ENCODE peak calls at places on chromosomes 6 and 20, in eight cellular contexts. X is pancreas, M is choroid plexus epithelial cell, C is fibroblast of pulmonary artery, U is AG10803, G is uterus, Q is BJ, I is tibial artery. W is an unnamed sample.

GRCh38 chr6:36793296-36793912 is 45.8 kb downstream of the CPNE5 start:
- DNase-seq in X (no peak), M (no peak), C (no peak), U (no peak), G (no peak), Q (no peak), I (no peak), W (no peak)

GRCh38 chr6:38353310-38354032 is 286.3 kb downstream of the BTBD9 start:
- DNase-seq in X (no peak), M (no peak), C (no peak), U (peak), G (no peak), Q (no peak), I (no peak), W (no peak)

GRCh38 chr6:89323461-89324098 is 8.5 kb upstream of the GABRR2 start:
- DNase-seq in X (no peak), M (peak), C (peak), U (no peak), G (no peak), Q (no peak), I (no peak), W (no peak)

GRCh38 chr6:133240511-133241087 is 558 bp upstream of the EYA4 start:
- DNase-seq in X (no peak), M (peak), C (no peak), U (no peak), G (no peak), Q (no peak), I (no peak), W (no peak)

GRCh38 chr20:49318430-49319203 is 40.8 kb upstream of the ZNFX1 start:
- DNase-seq in X (no peak), M (no peak), C (no peak), U (no peak), G (no peak), Q (no peak), I (no peak), W (no peak)

GRCh38 chr20:5612476-5613291 is 137.5 kb upstream of the SHLD1 start:
- DNase-seq in X (no peak), M (no peak), C (peak), U (peak), G (no peak), Q (no peak), I (no peak), W (no peak)

GRCh38 chr20:10436053-10436699 is 1.1 kb downstream of the SLX4IP start:
- DNase-seq in X (no peak), M (no peak), C (no peak), U (no peak), G (no peak), Q (no peak), I (no peak), W (no peak)

GRCh38 chr6:148915889-148916288 is 169.1 kb downstream of the UST start:
- DNase-seq in X (no peak), M (no peak), C (no peak), U (no peak), G (no peak), Q (no peak), I (no peak), W (no peak)

GRCh38 chr6:47440722-47441121 is 36.9 kb upstream of the CD2AP start:
- DNase-seq in X (no peak), M (no peak), C (no peak), U (no peak), G (no peak), Q (no peak), I (no peak), W (no peak)

GRCh38 chr20:46951405-46951804 is 56.8 kb downstream of the EYA2 start:
- DNase-seq in X (no peak), M (no peak), C (no peak), U (peak), G (no peak), Q (no peak), I (no peak), W (no peak)

GRCh38 chr6:148776321-148776966 is 29.6 kb downstream of the UST start:
- DNase-seq in X (no peak), M (peak), C (peak), U (peak), G (no peak), Q (peak), I (no peak), W (no peak)

GRCh38 chr6:116279232-116280160 is at the start of gene TSPYL1:
- DNase-seq in X (peak), M (peak), C (peak), U (peak), G (peak), Q (peak), I (peak), W (peak)

GRCh38 chr6:145213614-145214013 is 521.7 kb downstream of the EPM2A start:
- DNase-seq in X (no peak), M (no peak), C (no peak), U (no peak), G (no peak), Q (no peak), I (no peak), W (no peak)

GRCh38 chr6:162934844-162935243 is 207.1 kb downstream of the PACRG start:
- DNase-seq in X (no peak), M (no peak), C (no peak), U (no peak), G (no peak), Q (no peak), I (no peak), W (no peak)

GRCh38 chr6:31270788-31271640 is 878 bp downstream of the HLA-C start:
- DNase-seq in X (peak), M (peak), C (peak), U (peak), G (peak), Q (no peak), I (no peak), W (no peak)

GRCh38 chr6:12173670-12174069 is 116.5 kb upstream of the EDN1 start:
- DNase-seq in X (no peak), M (no peak), C (no peak), U (no peak), G (no peak), Q (no peak), I (no peak), W (no peak)

GRCh38 chr20:60361761-60362410 is 403.7 kb downstream of the CDH26 start:
- DNase-seq in X (no peak), M (no peak), C (no peak), U (no peak), G (no peak), Q (no peak), I (no peak), W (no peak)

GRCh38 chr20:50058646-50059398 is 54.1 kb downstream of the UBE2V1 start:
- DNase-seq in X (no peak), M (no peak), C (no peak), U (no peak), G (no peak), Q (no peak), I (no peak), W (no peak)

GRCh38 chr6:53112404-53112803 is 36.2 kb downstream of the GCM1 start:
- DNase-seq in X (peak), M (no peak), C (no peak), U (no peak), G (no peak), Q (no peak), I (no peak), W (no peak)

GRCh38 chr20:25038103-25038410 is 19.9 kb downstream of the ACSS1 start:
- DNase-seq in X (no peak), M (no peak), C (no peak), U (no peak), G (no peak), Q (no peak), I (no peak), W (no peak)

GRCh38 chr20:25061103-25061799 is 3.3 kb upstream of the ACSS1 start:
- DNase-seq in X (peak), M (no peak), C (no peak), U (no peak), G (no peak), Q (no peak), I (peak), W (no peak)

GRCh38 chr20:19074828-19075516 is 137.5 kb upstream of the SLC24A3 start:
- DNase-seq in X (no peak), M (no peak), C (no peak), U (no peak), G (no peak), Q (no peak), I (no peak), W (no peak)

GRCh38 chr20:59163641-59164530 is at the start of gene ZNF831:
- DNase-seq in X (no peak), M (no peak), C (no peak), U (no peak), G (no peak), Q (no peak), I (no peak), W (no peak)

GRCh38 chr20:17870063-17870740 is 98.4 kb downstream of the SNX5 start:
- DNase-seq in X (no peak), M (no peak), C (peak), U (peak), G (no peak), Q (no peak), I (no peak), W (no peak)

GRCh38 chr6:116624036-116624805 is 7.9 kb downstream of the RSPH4A start:
- DNase-seq in X (no peak), M (no peak), C (no peak), U (no peak), G (no peak), Q (no peak), I (no peak), W (no peak)

GRCh38 chr6:90887764-90888163 is 300.9 kb upstream of the MAP3K7 start:
- DNase-seq in X (no peak), M (no peak), C (no peak), U (no peak), G (no peak), Q (no peak), I (no peak), W (no peak)

GRCh38 chr6:155263373-155264063 is at the start of gene CLDN20:
- DNase-seq in X (no peak), M (no peak), C (no peak), U (no peak), G (no peak), Q (no peak), I (no peak), W (no peak)

GRCh38 chr6:155267411-155267810 is 3.6 kb downstream of the CLDN20 start:
- DNase-seq in X (no peak), M (no peak), C (no peak), U (no peak), G (no peak), Q (no peak), I (no peak), W (no peak)

GRCh38 chr6:155262655-155263054 is 1.2 kb upstream of the CLDN20 start:
- DNase-seq in X (no peak), M (no peak), C (no peak), U (no peak), G (no peak), Q (no peak), I (no peak), W (no peak)

GRCh38 chr6:155264704-155265320 is 999 bp downstream of the CLDN20 start:
- DNase-seq in X (no peak), M (no peak), C (no peak), U (peak), G (no peak), Q (no peak), I (no peak), W (no peak)

GRCh38 chr6:155265843-155266535 is 2.2 kb downstream of the CLDN20 start:
- DNase-seq in X (no peak), M (no peak), C (no peak), U (no peak), G (no peak), Q (no peak), I (no peak), W (no peak)
- TF ChIP-seq CTCF in X (no peak), M (peak), C (no peak), U (peak), G (no peak), Q (peak), I (no peak), W (no peak)

GRCh38 chr6:44667668-44668390 is 280.3 kb downstream of the CDC5L start:
- DNase-seq in X (no peak), M (peak), C (peak), U (no peak), G (no peak), Q (no peak), I (no peak), W (no peak)
- TF ChIP-seq CTCF in X (peak), M (peak), C (peak), U (peak), G (no peak), Q (peak), I (peak), W (no peak)

DNA sequence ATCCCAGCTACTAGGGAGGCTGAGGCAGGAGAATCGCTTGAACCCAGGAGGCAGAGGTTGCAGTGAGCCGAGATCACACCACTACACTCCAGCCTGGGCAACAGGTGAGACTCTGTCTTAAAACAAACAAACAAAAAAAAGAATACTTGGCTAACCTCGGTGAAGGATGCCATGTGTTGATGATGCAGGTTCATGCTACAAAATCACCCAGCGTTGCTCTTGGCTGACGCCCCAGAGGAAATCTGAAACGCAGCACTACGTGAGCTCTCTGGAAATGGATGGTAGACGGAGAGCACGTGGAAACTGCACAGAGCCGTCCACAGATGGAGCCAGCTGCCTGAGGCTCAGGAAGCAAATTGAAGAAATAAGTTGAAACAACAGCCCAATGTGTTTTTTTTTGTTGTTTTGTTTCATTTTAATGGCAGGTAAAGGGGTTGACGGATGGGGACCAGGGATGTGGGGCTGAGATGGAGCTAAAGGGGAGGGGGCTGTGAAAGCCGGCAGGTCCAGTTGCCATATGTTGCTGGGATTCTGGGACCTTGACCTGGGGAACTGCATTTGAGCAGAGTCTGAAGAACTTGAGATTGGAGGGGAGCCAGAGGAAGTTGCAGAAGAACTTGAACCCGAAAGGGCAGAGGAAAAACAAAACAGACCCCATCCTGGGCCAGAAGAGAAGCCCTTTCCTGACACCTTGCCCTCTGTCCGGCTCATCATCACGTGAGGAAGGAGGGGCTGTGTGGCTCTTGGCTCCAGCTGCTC is 12.8 kb upstream of the MANBAL start:
- DNase-seq in X (peak), M (peak), C (peak), U (peak), G (peak), Q (peak), I (peak), W (no peak)
- TF ChIP-seq CTCF in X (no peak), M (peak), C (peak), U (peak), G (peak), Q (peak), I (peak), W (peak)

GRCh38 chr20:38935967-38936407 is 9.8 kb downstream of the FAM83D start:
- DNase-seq in X (no peak), M (peak), C (peak), U (no peak), G (no peak), Q (no peak), I (no peak), W (no peak)

GRCh38 chr20:38934530-38934929 is 8.3 kb downstream of the FAM83D start:
- DNase-seq in X (no peak), M (no peak), C (peak), U (no peak), G (no peak), Q (no peak), I (no peak), W (no peak)

GRCh38 chr20:38932457-38933120 is 6.4 kb downstream of the FAM83D start:
- DNase-seq in X (no peak), M (peak), C (peak), U (peak), G (no peak), Q (no peak), I (no peak), W (no peak)

GRCh38 chr20:38937000-38937399 is 10.8 kb downstream of the FAM83D start:
- DNase-seq in X (no peak), M (no peak), C (no peak), U (no peak), G (no peak), Q (no peak), I (no peak), W (no peak)

GRCh38 chr20:38935285-38935684 is 9.1 kb downstream of the FAM83D start:
- DNase-seq in X (no peak), M (peak), C (peak), U (peak), G (no peak), Q (no peak), I (no peak), W (no peak)
- TF ChIP-seq CTCF in X (no peak), M (peak), C (peak), U (peak), G (no peak), Q (peak), I (no peak), W (no peak)

GRCh38 chr6:119351005-119351394 is 1.4 kb upstream of the MAN1A1 start:
- DNase-seq in X (no peak), M (peak), C (peak), U (peak), G (no peak), Q (no peak), I (no peak), W (no peak)
- TF ChIP-seq CTCF in X (no peak), M (peak), C (peak), U (peak), G (peak), Q (peak), I (peak), W (peak)

DNA sequence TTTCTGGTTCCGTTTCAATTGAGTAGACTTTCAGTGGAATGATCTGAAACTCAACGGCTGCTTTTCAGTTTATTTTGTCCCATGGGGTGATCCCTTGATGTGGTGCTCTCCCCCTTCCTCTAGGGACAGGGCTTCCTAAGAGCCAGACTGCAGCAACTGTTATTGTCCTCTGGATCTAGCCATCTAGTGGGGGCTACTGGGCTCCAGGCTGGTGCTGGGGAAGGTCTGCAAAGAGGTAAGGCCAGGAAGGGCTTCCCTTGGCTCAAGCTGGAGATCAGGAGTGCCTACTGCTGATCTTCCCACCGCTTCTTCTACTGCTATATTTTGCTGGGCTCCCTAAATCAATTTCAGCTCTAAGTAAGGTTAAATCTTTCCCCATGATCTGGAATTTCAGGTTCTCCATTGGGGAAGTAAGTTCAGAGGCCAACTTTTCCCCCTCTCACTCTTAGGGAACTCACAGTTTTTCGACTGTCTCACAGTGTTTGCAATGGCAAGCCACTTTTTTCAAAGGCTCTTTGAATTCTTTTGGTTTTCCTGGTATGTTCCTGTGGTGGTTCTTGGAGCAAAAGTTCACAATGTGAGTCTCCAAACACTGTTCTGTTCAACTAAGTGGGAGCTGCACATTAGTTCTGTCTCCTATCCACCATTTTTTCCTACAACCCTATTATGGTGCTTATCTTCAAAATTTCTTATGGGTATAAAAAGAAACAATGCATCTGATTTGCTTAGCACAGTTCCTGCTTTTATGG is 286.2 kb upstream of the EXOC2 start:
- DNase-seq in X (no peak), M (peak), C (no peak), U (peak), G (no peak), Q (no peak), I (no peak), W (no peak)
- TF ChIP-seq CTCF in X (no peak), M (no peak), C (no peak), U (no peak), G (no peak), Q (no peak), I (no peak), W (no peak)

GRCh38 chr6:16781348-16782169 is 20.3 kb upstream of the ATXN1 start:
- DNase-seq in X (no peak), M (peak), C (no peak), U (peak), G (no peak), Q (no peak), I (no peak), W (no peak)
- TF ChIP-seq CTCF in X (no peak), M (no peak), C (no peak), U (no peak), G (no peak), Q (no peak), I (no peak), W (no peak)

GRCh38 chr20:32577023-32577422 is 8.1 kb downstream of the NOL4L start:
- DNase-seq in X (no peak), M (no peak), C (no peak), U (no peak), G (no peak), Q (no peak), I (no peak), W (no peak)
- TF ChIP-seq CTCF in X (no peak), M (peak), C (no peak), U (peak), G (no peak), Q (no peak), I (no peak), W (no peak)